ENCODE peak calls at places on chromosomes 11 and 22, in six cellular contexts. M is keratinocyte, U is endothelial cell of umbilical vein, L is HCT116, Z is GM23338, P is A673. W is an unnamed sample.

GRCh38 chr22:31630331-31631329 is 31.4 kb downstream of the PISD start:
- DNase-seq in M (peak; percentile 25), Z (peak; percentile 95), L (no peak), P (peak; percentile 86), U (peak; percentile 89), W (peak; percentile 87)

GRCh38 chr11:12397953-12398352 is 20.6 kb downstream of the PARVA start:
- DNase-seq in Z (no peak), P (peak; percentile 26), L (no peak), U (peak; percentile 15), M (no peak), W (no peak)

GRCh38 chr11:24356501-24356900 is 140.4 kb upstream of the LUZP2 start:
- DNase-seq in P (no peak), M (no peak), U (no peak), L (no peak), Z (no peak), W (peak; percentile 7)

GRCh38 chr11:12235945-12236743 is 125.8 kb downstream of the MICAL2 start:
- DNase-seq in Z (peak; percentile 73), U (peak; percentile 71), P (peak; percentile 67), L (peak; percentile 32), M (no peak), W (peak; percentile 60)

GRCh38 chr11:26675233-26675928 is 46.5 kb downstream of the SLC5A12 start:
- DNase-seq in M (no peak), Z (no peak), L (no peak), U (no peak), P (no peak), W (no peak)

GRCh38 chr11:131955901-131956300 is 585.5 kb downstream of the NTM start:
- DNase-seq in U (no peak), M (no peak), P (no peak), L (no peak), Z (peak; percentile 12), W (no peak)

GRCh38 chr11:110161061-110161460 is 67.9 kb downstream of the ZC3H12C start:
- DNase-seq in M (no peak), P (no peak), L (no peak), U (no peak), Z (no peak), W (no peak)

GRCh38 chr11:81368192-81368591 is 1365.5 kb downstream of the FAM181B start:
- DNase-seq in Z (no peak), U (no peak), M (no peak), P (no peak), L (no peak), W (no peak)

GRCh38 chr22:30572840-30573593 is 1.4 kb downstream of the GAL3ST1 start:
- DNase-seq in U (no peak), L (no peak), M (no peak), P (no peak), Z (no peak), W (no peak)

GRCh38 chr22:43509337-43509736 is 97.5 kb downstream of the MPPED1 start:
- DNase-seq in Z (no peak), U (no peak), M (no peak), P (no peak), L (no peak), W (no peak)

GRCh38 chr11:66479741-66480115 is 506 bp upstream of the DPP3 start:
- DNase-seq in L (no peak), P (no peak), U (no peak), Z (no peak), M (peak; percentile 77), W (no peak)

GRCh38 chr11:2885017-2885675 is 429 bp downstream of the CDKN1C start:
- DNase-seq in M (no peak), L (no peak), P (peak; percentile 43), U (peak; percentile 42), Z (peak; percentile 73), W (peak; percentile 88)

GRCh38 chr11:6475936-6476335 is 2.2 kb upstream of the TRIM3 start:
- DNase-seq in L (no peak), Z (peak; percentile 83), U (no peak), M (no peak), P (no peak), W (peak; percentile 15)

GRCh38 chr22:39173787-39174497 is 21.5 kb upstream of the CBX7 start:
- DNase-seq in P (no peak), L (no peak), Z (no peak), U (no peak), M (no peak), W (no peak)

GRCh38 chr11:46504817-46505613 is 88.8 kb downstream of the AMBRA1 start:
- DNase-seq in M (no peak), U (peak; percentile 29), P (no peak), Z (no peak), L (no peak), W (no peak)

GRCh38 chr11:133403900-133404299 is 128.4 kb downstream of the OPCML start:
- DNase-seq in Z (peak; percentile 75), U (no peak), M (no peak), L (no peak), P (peak; percentile 10), W (no peak)

GRCh38 chr11:44596541-44597276 is 31.2 kb downstream of the CD82 start:
- DNase-seq in M (no peak), P (no peak), L (no peak), Z (no peak), U (no peak), W (no peak)

GRCh38 chr22:30609260-30610185 is 2.5 kb downstream of the TCN2 start:
- DNase-seq in P (peak; percentile 12), Z (peak; percentile 15), M (no peak), U (peak; percentile 82), L (no peak), W (no peak)

GRCh38 chr11:104609297-104609696 is 289.0 kb downstream of the CASP12 start:
- DNase-seq in P (peak; percentile 85), U (peak; percentile 80), L (peak; percentile 28), M (no peak), Z (peak; percentile 85), W (peak; percentile 65)

GRCh38 chr11:34964610-34965331 is 48.4 kb downstream of the PDHX start:
- DNase-seq in Z (no peak), P (no peak), M (no peak), L (no peak), U (no peak), W (no peak)

GRCh38 chr11:8070417-8071101 is 10.5 kb upstream of the TUB start:
- DNase-seq in M (no peak), Z (peak; percentile 60), P (peak; percentile 46), U (peak; percentile 21), L (peak; percentile 21), W (peak; percentile 45)

GRCh38 chr11:112388496-112388895 is 127.8 kb upstream of the PLET1 start:
- DNase-seq in U (no peak), P (no peak), L (no peak), M (no peak), Z (no peak), W (no peak)

GRCh38 chr22:50621948-50622722 is 5.8 kb downstream of the ARSA start:
- DNase-seq in U (no peak), L (no peak), M (no peak), Z (no peak), P (no peak), W (peak; percentile 63)

GRCh38 chr11:64562723-64563351 is 28.2 kb upstream of the SLC22A12 start:
- DNase-seq in U (no peak), P (no peak), Z (no peak), M (no peak), L (no peak), W (no peak)

GRCh38 chr11:123163621-123164020 is 31.4 kb downstream of the CLMP start:
- DNase-seq in P (no peak), L (no peak), U (no peak), M (no peak), Z (no peak), W (no peak)
- TF ChIP-seq CTCF in P (peak; percentile 56), L (no peak), U (no peak), M (peak; percentile 20), Z (peak; percentile 54), W (peak; percentile 28)

DNA sequence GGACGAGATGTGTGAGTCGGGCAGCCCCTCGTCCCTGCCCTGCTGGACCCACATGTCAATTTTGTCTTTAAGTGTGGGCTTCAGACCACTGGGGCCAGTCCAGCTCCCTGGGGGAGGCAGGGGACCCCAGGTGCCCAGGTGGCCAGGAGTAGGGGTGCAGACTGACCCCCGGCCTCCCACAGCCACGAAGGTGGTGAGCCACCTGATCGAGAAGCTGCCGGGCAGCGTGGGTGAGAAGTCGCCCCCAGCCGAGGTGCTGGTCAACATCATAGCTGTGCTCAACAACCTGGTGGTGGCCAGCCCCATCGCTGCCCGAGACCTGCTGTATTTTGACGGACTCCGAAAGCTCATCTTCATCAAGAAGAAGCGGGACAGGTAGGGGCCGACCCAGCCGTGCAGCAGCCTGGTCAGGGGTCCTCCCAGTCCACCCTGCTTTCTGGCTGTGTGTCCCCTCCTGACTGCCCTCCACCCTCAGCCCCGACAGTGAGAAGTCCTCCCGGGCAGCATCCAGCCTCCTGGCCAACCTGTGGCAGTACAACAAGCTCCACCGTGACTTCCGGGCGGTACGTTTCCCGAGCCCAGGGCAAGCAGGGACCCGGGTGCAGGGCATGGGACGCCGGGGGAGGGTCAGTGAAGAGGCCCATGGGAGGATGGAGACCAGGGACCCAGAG is 9.9 kb downstream of the PKP3 start:
- DNase-seq in P (no peak), L (no peak), Z (no peak), U (no peak), M (no peak), W (no peak)
- TF ChIP-seq EZH2 in P (no peak), L (no peak), Z (no peak), U (no peak), M (no peak), W (no peak)

DNA sequence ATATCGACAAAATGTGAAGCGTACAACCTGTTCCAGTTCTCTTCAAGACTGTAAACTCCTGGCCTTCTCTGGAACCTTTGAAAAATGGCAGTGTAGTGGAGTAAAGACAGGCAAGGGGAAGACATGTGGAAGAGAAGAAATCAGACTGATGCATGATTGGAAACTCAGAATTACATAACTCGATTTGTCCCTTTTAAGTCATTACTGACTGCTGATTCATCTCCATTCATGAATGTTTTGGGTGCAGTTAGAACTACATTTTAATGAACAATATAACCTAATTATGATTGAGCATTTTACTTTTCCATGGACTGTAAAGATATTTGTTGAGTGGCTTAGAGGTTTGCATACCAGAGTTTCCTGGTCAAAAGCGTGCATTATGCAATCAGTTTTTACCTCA is 32.9 kb downstream of the FAT3 start:
- DNase-seq in Z (no peak), M (no peak), U (no peak), L (no peak), P (no peak), W (no peak)
- TF ChIP-seq CTCF in Z (no peak), M (no peak), U (no peak), L (no peak), P (no peak), W (no peak)

GRCh38 chr11:17013548-17014320 is 480 bp downstream of the PLEKHA7 start:
- DNase-seq in M (no peak), L (no peak), U (no peak), Z (peak; percentile 58), P (no peak), W (peak; percentile 62)
- TF ChIP-seq EZH2 in M (peak; percentile 93), L (no peak), U (no peak), Z (no peak), P (no peak), W (peak; percentile 40)

GRCh38 chr22:42114721-42115120 is 15.9 kb downstream of the CYP2D6 start:
- DNase-seq in L (peak; percentile 26), P (peak; percentile 50), Z (peak; percentile 86), U (peak; percentile 41), M (no peak), W (peak; percentile 82)
- TF ChIP-seq CTCF in L (peak; percentile 45), P (peak; percentile 48), Z (peak; percentile 71), U (peak; percentile 56), M (peak; percentile 26), W (peak; percentile 71)

W was measured in neural progenitor cell.